ENCODE peak calls at places on chromosome 1, in five cellular contexts. One of them, this sample, is unnamed.

GRCh38 chr1:21661886-21662285 is 7.3 kb downstream of the RAP1GAP start:
- DNase-seq in stimulated activated CD4-positive, alpha-beta T cell treated with anti-CD3 and anti-CD28 coated beads, Interleukin-15, amount 100 ng/mL, for 1 hour: no peak
- DNase-seq in GM19239: no peak
- DNase-seq in AG10803: no peak
- DNase-seq in activated CD4-positive, alpha-beta T cell treated with anti-CD3 and anti-CD28 coated beads, Interleukin-2, amount 50 U/mL, for 1 hour: no peak
- DNase-seq in this sample: no peak

GRCh38 chr1:101037316-101037715 is 11.7 kb upstream of the DPH5 start:
- DNase-seq in activated CD4-positive, alpha-beta T cell treated with anti-CD3 and anti-CD28 coated beads, Interleukin-2, amount 50 U/mL, for 1 hour: no peak
- DNase-seq in GM19239: no peak
- DNase-seq in AG10803: no peak
- DNase-seq in stimulated activated CD4-positive, alpha-beta T cell treated with anti-CD3 and anti-CD28 coated beads, Interleukin-15, amount 100 ng/mL, for 1 hour: no peak
- DNase-seq in this sample: no peak

GRCh38 chr1:193417945-193418744 is 231.7 kb upstream of the B3GALT2 start:
- DNase-seq in AG10803: peak; percentile 29
- DNase-seq in stimulated activated CD4-positive, alpha-beta T cell treated with anti-CD3 and anti-CD28 coated beads, Interleukin-15, amount 100 ng/mL, for 1 hour: no peak
- DNase-seq in activated CD4-positive, alpha-beta T cell treated with anti-CD3 and anti-CD28 coated beads, Interleukin-2, amount 50 U/mL, for 1 hour: no peak
- DNase-seq in GM19239: no peak
- DNase-seq in this sample: no peak

GRCh38 chr1:36573445-36573844 is 90.7 kb upstream of the CSF3R start:
- DNase-seq in stimulated activated CD4-positive, alpha-beta T cell treated with anti-CD3 and anti-CD28 coated beads, Interleukin-15, amount 100 ng/mL, for 1 hour: no peak
- DNase-seq in AG10803: no peak
- DNase-seq in GM19239: no peak
- DNase-seq in activated CD4-positive, alpha-beta T cell treated with anti-CD3 and anti-CD28 coated beads, Interleukin-2, amount 50 U/mL, for 1 hour: no peak
- DNase-seq in this sample: no peak

GRCh38 chr1:88180449-88181108 is 503.5 kb upstream of the PKN2 start:
- DNase-seq in GM19239: peak; percentile 20
- DNase-seq in AG10803: peak; percentile 75
- DNase-seq in stimulated activated CD4-positive, alpha-beta T cell treated with anti-CD3 and anti-CD28 coated beads, Interleukin-15, amount 100 ng/mL, for 1 hour: peak; percentile 2
- DNase-seq in activated CD4-positive, alpha-beta T cell treated with anti-CD3 and anti-CD28 coated beads, Interleukin-2, amount 50 U/mL, for 1 hour: peak; percentile 29
- DNase-seq in this sample: peak; percentile 30

GRCh38 chr1:152448095-152448494 is 34.0 kb upstream of the CRNN start:
- DNase-seq in activated CD4-positive, alpha-beta T cell treated with anti-CD3 and anti-CD28 coated beads, Interleukin-2, amount 50 U/mL, for 1 hour: no peak
- DNase-seq in stimulated activated CD4-positive, alpha-beta T cell treated with anti-CD3 and anti-CD28 coated beads, Interleukin-15, amount 100 ng/mL, for 1 hour: no peak
- DNase-seq in GM19239: no peak
- DNase-seq in AG10803: peak; percentile 6
- DNase-seq in this sample: no peak

GRCh38 chr1:6246497-6247295 is 2.7 kb downstream of the HES3 start:
- DNase-seq in activated CD4-positive, alpha-beta T cell treated with anti-CD3 and anti-CD28 coated beads, Interleukin-2, amount 50 U/mL, for 1 hour: peak; percentile 78
- DNase-seq in stimulated activated CD4-positive, alpha-beta T cell treated with anti-CD3 and anti-CD28 coated beads, Interleukin-15, amount 100 ng/mL, for 1 hour: peak; percentile 60
- DNase-seq in AG10803: peak; percentile 63
- DNase-seq in GM19239: peak; percentile 98
- DNase-seq in this sample: peak; percentile 74

GRCh38 chr1:203638914-203639313 is 12.3 kb downstream of the ATP2B4 start:
- DNase-seq in GM19239: no peak
- DNase-seq in AG10803: no peak
- DNase-seq in activated CD4-positive, alpha-beta T cell treated with anti-CD3 and anti-CD28 coated beads, Interleukin-2, amount 50 U/mL, for 1 hour: no peak
- DNase-seq in stimulated activated CD4-positive, alpha-beta T cell treated with anti-CD3 and anti-CD28 coated beads, Interleukin-15, amount 100 ng/mL, for 1 hour: no peak
- DNase-seq in this sample: no peak

GRCh38 chr1:8042134-8042533 is 16.0 kb upstream of the ERRFI1 start:
- DNase-seq in AG10803: no peak
- DNase-seq in stimulated activated CD4-positive, alpha-beta T cell treated with anti-CD3 and anti-CD28 coated beads, Interleukin-15, amount 100 ng/mL, for 1 hour: no peak
- DNase-seq in activated CD4-positive, alpha-beta T cell treated with anti-CD3 and anti-CD28 coated beads, Interleukin-2, amount 50 U/mL, for 1 hour: no peak
- DNase-seq in GM19239: no peak
- DNase-seq in this sample: no peak

GRCh38 chr1:19643602-19644419 is at the start of gene NBL1:
- DNase-seq in stimulated activated CD4-positive, alpha-beta T cell treated with anti-CD3 and anti-CD28 coated beads, Interleukin-15, amount 100 ng/mL, for 1 hour: peak; percentile 62
- DNase-seq in GM19239: peak; percentile 67
- DNase-seq in activated CD4-positive, alpha-beta T cell treated with anti-CD3 and anti-CD28 coated beads, Interleukin-2, amount 50 U/mL, for 1 hour: peak; percentile 83
- DNase-seq in AG10803: peak; percentile 63
- DNase-seq in this sample: no peak

GRCh38 chr1:22602060-22602740 is 34.2 kb upstream of the C1QA start:
- DNase-seq in activated CD4-positive, alpha-beta T cell treated with anti-CD3 and anti-CD28 coated beads, Interleukin-2, amount 50 U/mL, for 1 hour: no peak
- DNase-seq in stimulated activated CD4-positive, alpha-beta T cell treated with anti-CD3 and anti-CD28 coated beads, Interleukin-15, amount 100 ng/mL, for 1 hour: no peak
- DNase-seq in AG10803: no peak
- DNase-seq in GM19239: no peak
- DNase-seq in this sample: no peak

GRCh38 chr1:164380893-164381292 is 178.1 kb upstream of the PBX1 start:
- DNase-seq in activated CD4-positive, alpha-beta T cell treated with anti-CD3 and anti-CD28 coated beads, Interleukin-2, amount 50 U/mL, for 1 hour: no peak
- DNase-seq in AG10803: peak; percentile 42
- DNase-seq in GM19239: no peak
- DNase-seq in stimulated activated CD4-positive, alpha-beta T cell treated with anti-CD3 and anti-CD28 coated beads, Interleukin-15, amount 100 ng/mL, for 1 hour: no peak
- DNase-seq in this sample: no peak

GRCh38 chr1:222522105-222522915 is 25.6 kb downstream of the HHIPL2 start:
- DNase-seq in GM19239: no peak
- DNase-seq in AG10803: no peak
- DNase-seq in activated CD4-positive, alpha-beta T cell treated with anti-CD3 and anti-CD28 coated beads, Interleukin-2, amount 50 U/mL, for 1 hour: no peak
- DNase-seq in stimulated activated CD4-positive, alpha-beta T cell treated with anti-CD3 and anti-CD28 coated beads, Interleukin-15, amount 100 ng/mL, for 1 hour: no peak
- DNase-seq in this sample: no peak

GRCh38 chr1:81706650-81707435 is 93.9 kb upstream of the ADGRL2 start:
- DNase-seq in AG10803: peak; percentile 76
- DNase-seq in activated CD4-positive, alpha-beta T cell treated with anti-CD3 and anti-CD28 coated beads, Interleukin-2, amount 50 U/mL, for 1 hour: no peak
- DNase-seq in stimulated activated CD4-positive, alpha-beta T cell treated with anti-CD3 and anti-CD28 coated beads, Interleukin-15, amount 100 ng/mL, for 1 hour: no peak
- DNase-seq in GM19239: no peak
- DNase-seq in this sample: no peak

GRCh38 chr1:223739366-223740057 is 27.2 kb downstream of the CAPN2 start:
- DNase-seq in AG10803: no peak
- DNase-seq in stimulated activated CD4-positive, alpha-beta T cell treated with anti-CD3 and anti-CD28 coated beads, Interleukin-15, amount 100 ng/mL, for 1 hour: no peak
- DNase-seq in GM19239: no peak
- DNase-seq in activated CD4-positive, alpha-beta T cell treated with anti-CD3 and anti-CD28 coated beads, Interleukin-2, amount 50 U/mL, for 1 hour: no peak
- DNase-seq in this sample: no peak

This sample was measured in CMK.